ENCODE peak calls at places on chromosome 16, in four cellular contexts. One of them, this sample, is unnamed.

GRCh38 chr16:88781140-88782077 is 3.6 kb downstream of the PIEZO1 start:
- DNase-seq in midbrain: no peak
- DNase-seq in activated naive CD8-positive, alpha-beta T cell treated with anti-CD3 and anti-CD28 coated beads for 36 hours: peak
- DNase-seq in coronary artery: no peak
- DNase-seq in this sample: no peak

GRCh38 chr16:66549284-66550131 is at the start of gene TK2:
- DNase-seq in midbrain: peak
- DNase-seq in activated naive CD8-positive, alpha-beta T cell treated with anti-CD3 and anti-CD28 coated beads for 36 hours: peak
- DNase-seq in coronary artery: no peak
- DNase-seq in this sample: peak

GRCh38 chr16:48001306-48001885 is 154.4 kb downstream of the ABCC12 start:
- DNase-seq in midbrain: no peak
- DNase-seq in activated naive CD8-positive, alpha-beta T cell treated with anti-CD3 and anti-CD28 coated beads for 36 hours: no peak
- DNase-seq in coronary artery: no peak
- DNase-seq in this sample: no peak

GRCh38 chr16:2429771-2430663 is 770 bp downstream of the CCNF start:
- DNase-seq in midbrain: peak
- DNase-seq in activated naive CD8-positive, alpha-beta T cell treated with anti-CD3 and anti-CD28 coated beads for 36 hours: no peak
- DNase-seq in coronary artery: no peak
- DNase-seq in this sample: no peak

GRCh38 chr16:71626018-71626857 is at the start of gene MARVELD3:
- DNase-seq in midbrain: no peak
- DNase-seq in activated naive CD8-positive, alpha-beta T cell treated with anti-CD3 and anti-CD28 coated beads for 36 hours: peak
- DNase-seq in coronary artery: no peak
- DNase-seq in this sample: peak

GRCh38 chr16:77780378-77780837 is 8.0 kb upstream of the VAT1L start:
- DNase-seq in midbrain: no peak
- DNase-seq in activated naive CD8-positive, alpha-beta T cell treated with anti-CD3 and anti-CD28 coated beads for 36 hours: no peak
- DNase-seq in coronary artery: no peak
- DNase-seq in this sample: no peak

GRCh38 chr16:53087101-53087500 is 32.3 kb downstream of the CHD9 start:
- DNase-seq in midbrain: no peak
- DNase-seq in activated naive CD8-positive, alpha-beta T cell treated with anti-CD3 and anti-CD28 coated beads for 36 hours: no peak
- DNase-seq in coronary artery: no peak
- DNase-seq in this sample: no peak

GRCh38 chr16:27463741-27464662 is 62.0 kb downstream of the IL21R start:
- DNase-seq in midbrain: no peak
- DNase-seq in activated naive CD8-positive, alpha-beta T cell treated with anti-CD3 and anti-CD28 coated beads for 36 hours: peak
- DNase-seq in coronary artery: no peak
- DNase-seq in this sample: no peak

GRCh38 chr16:67470314-67470713 is 10.6 kb downstream of the ATP6V0D1 start:
- DNase-seq in midbrain: peak
- DNase-seq in activated naive CD8-positive, alpha-beta T cell treated with anti-CD3 and anti-CD28 coated beads for 36 hours: no peak
- DNase-seq in coronary artery: no peak
- DNase-seq in this sample: peak

GRCh38 chr16:85195884-85196816 is 83.9 kb upstream of the CIBAR2 start:
- DNase-seq in midbrain: no peak
- DNase-seq in activated naive CD8-positive, alpha-beta T cell treated with anti-CD3 and anti-CD28 coated beads for 36 hours: no peak
- DNase-seq in coronary artery: no peak
- DNase-seq in this sample: peak

GRCh38 chr16:15648135-15648730 is 1.8 kb upstream of the NDE1 start:
- DNase-seq in midbrain: no peak
- DNase-seq in activated naive CD8-positive, alpha-beta T cell treated with anti-CD3 and anti-CD28 coated beads for 36 hours: no peak
- DNase-seq in coronary artery: no peak
- DNase-seq in this sample: no peak

GRCh38 chr16:1780677-1781072 is 1.7 kb downstream of the SPSB3 start:
- DNase-seq in midbrain: no peak
- DNase-seq in activated naive CD8-positive, alpha-beta T cell treated with anti-CD3 and anti-CD28 coated beads for 36 hours: no peak
- DNase-seq in coronary artery: no peak
- DNase-seq in this sample: no peak

GRCh38 chr16:55035037-55035436 is 104.4 kb downstream of the IRX5 start:
- DNase-seq in midbrain: no peak
- DNase-seq in activated naive CD8-positive, alpha-beta T cell treated with anti-CD3 and anti-CD28 coated beads for 36 hours: peak
- DNase-seq in coronary artery: peak
- DNase-seq in this sample: peak

GRCh38 chr16:67632415-67633172 is 12.3 kb upstream of the CARMIL2 start:
- DNase-seq in midbrain: peak
- DNase-seq in activated naive CD8-positive, alpha-beta T cell treated with anti-CD3 and anti-CD28 coated beads for 36 hours: no peak
- DNase-seq in coronary artery: no peak
- DNase-seq in this sample: no peak

GRCh38 chr16:56910654-56911539 is 21.0 kb upstream of the HERPUD1 start:
- DNase-seq in midbrain: no peak
- DNase-seq in activated naive CD8-positive, alpha-beta T cell treated with anti-CD3 and anti-CD28 coated beads for 36 hours: no peak
- DNase-seq in coronary artery: no peak
- DNase-seq in this sample: no peak

This sample was measured in pancreas.